ENCODE peak calls at places on chromosome 22, in four cellular contexts. H is A549, N is GM12878, S is HepG2. Y is an unnamed sample.

GRCh38 chr22:46063861-46064235 is 86.5 kb upstream of the PPARA start:
- DNase-seq in H (no peak), N (no peak), S (no peak), Y (no peak)

GRCh38 chr22:24186892-24187670 is 5.8 kb downstream of the SUSD2 start:
- DNase-seq in H (no peak), N (no peak), S (no peak), Y (peak)

GRCh38 chr22:31097941-31098632 is 9.3 kb downstream of the SELENOM start:
- DNase-seq in H (no peak), N (no peak), S (no peak), Y (no peak)

GRCh38 chr22:42670921-42671709 is 21.9 kb upstream of the CYB5R3 start:
- DNase-seq in H (no peak), N (no peak), S (no peak), Y (no peak)

GRCh38 chr22:42794551-42795510 is 62.2 kb downstream of the ARFGAP3 start:
- DNase-seq in H (no peak), N (no peak), S (peak), Y (no peak)

GRCh38 chr22:21915624-21916308 is 36.9 kb downstream of the PPM1F start:
- DNase-seq in H (no peak), N (no peak), S (no peak), Y (peak)

GRCh38 chr22:42236848-42237247 is 33.6 kb downstream of the TCF20 start:
- DNase-seq in H (no peak), N (no peak), S (no peak), Y (no peak)

GRCh38 chr22:26718905-26719304 is 61.5 kb downstream of the MIAT start:
- DNase-seq in H (peak), N (no peak), S (no peak), Y (no peak)

GRCh38 chr22:50267591-50268390 is 2.4 kb downstream of the MAPK11 start:
- DNase-seq in H (no peak), N (no peak), S (no peak), Y (peak)

GRCh38 chr22:30506507-30506968 is 1.0 kb upstream of the SEC14L4 start:
- DNase-seq in H (no peak), N (no peak), S (no peak), Y (peak)

GRCh38 chr22:22141031-22141430 is 103.6 kb upstream of the VPREB1 start:
- DNase-seq in H (no peak), N (no peak), S (no peak), Y (no peak)

GRCh38 chr22:46826438-46826837 is 64.0 kb downstream of the TBC1D22A start:
- DNase-seq in H (no peak), N (no peak), S (no peak), Y (peak)

GRCh38 chr22:30452861-30453260 is 19.0 kb downstream of the SEC14L3 start:
- DNase-seq in H (no peak), N (no peak), S (no peak), Y (no peak)

GRCh38 chr22:21697866-21698265 is 32.1 kb downstream of the PPIL2 start:
- DNase-seq in H (no peak), N (no peak), S (no peak), Y (no peak)

GRCh38 chr22:37999640-38000272 is 15.4 kb upstream of the SOX10 start:
- DNase-seq in H (peak), N (no peak), S (no peak), Y (no peak)

GRCh38 chr22:29695129-29695926 is 24.5 kb upstream of the CABP7 start:
- DNase-seq in H (no peak), N (no peak), S (no peak), Y (peak)

GRCh38 chr22:29727248-29727551 is 7.4 kb downstream of the CABP7 start:
- DNase-seq in H (peak), N (no peak), S (peak), Y (peak)

GRCh38 chr22:46373838-46374662 is 38.5 kb downstream of the TRMU start:
- DNase-seq in H (no peak), N (peak), S (no peak), Y (no peak)

GRCh38 chr22:46012182-46012880 is 35.4 kb upstream of the WNT7B start:
- DNase-seq in H (no peak), N (no peak), S (no peak), Y (peak)

GRCh38 chr22:42069801-42070516 is 653 bp downstream of the NAGA start:
- DNase-seq in H (no peak), N (no peak), S (no peak), Y (no peak)

GRCh38 chr22:29165336-29166060 is 40.2 kb upstream of the EMID1 start:
- DNase-seq in H (no peak), N (no peak), S (no peak), Y (no peak)

GRCh38 chr22:27108425-27109114 is 451.2 kb downstream of the MIAT start:
- DNase-seq in H (no peak), N (no peak), S (no peak), Y (peak)

GRCh38 chr22:30565341-30565740 is 9.1 kb downstream of the GAL3ST1 start:
- DNase-seq in H (no peak), N (no peak), S (no peak), Y (no peak)

DNA sequence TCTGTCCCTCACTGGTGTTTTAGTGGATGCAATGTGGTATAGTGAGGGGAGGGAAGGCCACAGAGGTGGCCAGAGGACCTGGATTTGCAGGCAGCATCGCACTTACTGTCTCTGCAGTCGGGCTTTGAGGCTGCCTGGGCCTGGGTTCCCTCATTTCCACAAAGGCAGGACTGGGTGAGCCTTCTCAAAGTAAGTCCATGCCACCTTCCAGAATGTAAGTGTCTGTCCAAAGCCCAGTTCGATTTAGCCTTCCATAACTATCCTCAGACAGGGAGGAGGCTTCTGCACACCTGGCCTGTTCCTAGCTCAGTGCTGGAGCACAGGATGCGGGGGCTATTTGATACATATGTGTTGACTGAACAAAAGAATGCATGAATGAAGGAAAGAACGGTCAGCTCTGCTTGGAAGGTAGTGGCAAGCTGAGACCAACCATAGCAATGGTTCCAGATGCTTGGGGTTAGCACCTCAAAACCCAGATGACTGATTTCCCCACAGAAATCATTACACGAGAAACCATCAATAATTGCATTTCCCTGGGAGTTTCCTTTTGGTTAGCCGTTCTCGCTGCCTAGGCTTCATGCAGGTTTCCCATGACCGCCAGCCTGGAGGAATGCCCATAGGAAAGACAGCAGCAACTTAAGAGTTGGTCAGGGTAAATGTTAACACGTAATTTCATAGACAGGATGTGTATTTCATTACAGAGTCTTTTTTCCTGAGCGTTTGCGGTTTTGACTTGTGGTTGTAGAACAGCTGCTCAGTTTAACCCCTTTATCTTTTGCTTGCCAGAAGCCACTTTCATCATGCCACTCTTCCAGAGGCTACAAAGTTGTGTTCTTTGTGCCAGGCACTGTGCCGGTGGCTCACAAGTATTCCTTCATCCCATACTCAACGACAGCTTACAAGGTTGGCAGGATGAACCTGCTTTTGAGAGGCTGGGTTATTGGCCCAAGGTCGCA is 2.7 kb downstream of the IL17RA start:
- DNase-seq in H (no peak), N (peak), S (no peak), Y (no peak)
- TF ChIP-seq PBX3 in H (no peak), N (no peak), S (no peak), Y (no peak)

GRCh38 chr22:20431520-20432237 is 5.9 kb downstream of the SCARF2 start:
- DNase-seq in H (no peak), N (no peak), S (no peak), Y (peak)

GRCh38 chr22:20429254-20430100 is 8.1 kb downstream of the SCARF2 start:
- DNase-seq in H (no peak), N (no peak), S (no peak), Y (peak)

GRCh38 chr22:20432244-20432686 is 5.4 kb downstream of the SCARF2 start:
- DNase-seq in H (no peak), N (no peak), S (no peak), Y (peak)

GRCh38 chr22:20430101-20430640 is 7.5 kb downstream of the SCARF2 start:
- DNase-seq in H (no peak), N (no peak), S (no peak), Y (no peak)

GRCh38 chr22:20430641-20431519 is 6.7 kb downstream of the SCARF2 start:
- DNase-seq in H (peak), N (no peak), S (no peak), Y (peak)
- TF ChIP-seq PBX3 in H (no peak), N (no peak), S (no peak), Y (no peak)

GRCh38 chr22:39309881-39310714 is 9.3 kb downstream of the RPL3 start:
- DNase-seq in H (no peak), N (no peak), S (no peak), Y (no peak)
- TF ChIP-seq PBX3 in H (no peak), N (no peak), S (no peak), Y (no peak)

GRCh38 chr22:44108806-44109385 is 71.8 kb upstream of the PARVG start:
- DNase-seq in H (no peak), N (no peak), S (no peak), Y (no peak)
- TF ChIP-seq PBX3 in H (no peak), N (no peak), S (no peak), Y (no peak)

GRCh38 chr22:39266398-39267030 is 21.7 kb upstream of the PDGFB start:
- DNase-seq in H (no peak), N (peak), S (peak), Y (no peak)
- TF ChIP-seq PBX3 in H (no peak), N (no peak), S (no peak), Y (no peak)